ENCODE peak calls at places on chromosome 2, in five cellular contexts. J, E, G, R and B are unnamed samples.

GRCh38 chr2:63698825-63699548 is 110.2 kb downstream of the MDH1 start:
- DNase-seq in J (peak), E (peak), G (peak), R (no peak), B (peak)

GRCh38 chr2:119820275-119820674 is 60.6 kb downstream of the PTPN4 start:
- DNase-seq in J (peak), E (no peak), G (peak), R (no peak), B (no peak)

GRCh38 chr2:1907849-1908533 is 163.7 kb upstream of the PXDN start:
- DNase-seq in J (no peak), E (no peak), G (no peak), R (no peak), B (no peak)

GRCh38 chr2:231050018-231050901 is 6.4 kb upstream of the PSMD1 start:
- DNase-seq in J (no peak), E (no peak), G (no peak), R (no peak), B (no peak)

GRCh38 chr2:102187191-102188150 is 648 bp downstream of the IL1RL2 start:
- DNase-seq in J (no peak), E (peak), G (no peak), R (peak), B (no peak)

GRCh38 chr2:46167924-46168323 is 129.3 kb upstream of the EPAS1 start:
- DNase-seq in J (no peak), E (no peak), G (no peak), R (no peak), B (no peak)

GRCh38 chr2:36455011-36455410 is 99.4 kb downstream of the CRIM1 start:
- DNase-seq in J (peak), E (no peak), G (no peak), R (no peak), B (no peak)

GRCh38 chr2:95231723-95232122 is 24.4 kb downstream of the ZNF892 start:
- DNase-seq in J (peak), E (peak), G (peak), R (no peak), B (no peak)

GRCh38 chr2:43402002-43402401 is 175.6 kb upstream of the ZFP36L2 start:
- DNase-seq in J (no peak), E (no peak), G (no peak), R (no peak), B (no peak)

GRCh38 chr2:171086352-171087290 is 74.1 kb downstream of the TLK1 start:
- DNase-seq in J (peak), E (no peak), G (peak), R (peak), B (peak)

GRCh38 chr2:58967736-58968135 is 726.6 kb upstream of the FANCL start:
- DNase-seq in J (no peak), E (no peak), G (no peak), R (no peak), B (no peak)

GRCh38 chr2:219831957-219832356 is 204.5 kb downstream of the SLC4A3 start:
- DNase-seq in J (no peak), E (no peak), G (no peak), R (no peak), B (no peak)

GRCh38 chr2:16508061-16508851 is 157.4 kb downstream of the CYRIA start:
- DNase-seq in J (peak), E (peak), G (no peak), R (no peak), B (no peak)

GRCh38 chr2:151071382-151071781 is 190.3 kb downstream of the RBM43 start:
- DNase-seq in J (peak), E (no peak), G (peak), R (no peak), B (no peak)